ENCODE peak calls at places on chromosomes 1 and 21, in five cellular contexts. N is esophagus squamous epithelium, U is NT2/D1, M is lower lobe of right lung, K is psoas muscle. P is an unnamed sample.

GRCh38 chr1:206705187-206705586 is 20.5 kb downstream of the MAPKAPK2 start:
- DNase-seq in K (peak; percentile 86), M (no peak), N (no peak), U (no peak), P (no peak)

GRCh38 chr1:72557446-72558049 is 275.2 kb upstream of the NEGR1 start:
- DNase-seq in M (no peak), U (peak; percentile 32), K (no peak), N (no peak), P (peak; percentile 3)

GRCh38 chr1:22875240-22875639 is 97.4 kb downstream of the LACTBL1 start:
- DNase-seq in M (no peak), N (no peak), U (no peak), K (no peak), P (no peak)

GRCh38 chr1:65207317-65207716 is 59.3 kb downstream of the AK4 start:
- DNase-seq in K (no peak), M (no peak), U (no peak), N (no peak), P (no peak)

GRCh38 chr1:59730302-59730701 is 84.4 kb upstream of the HOOK1 start:
- DNase-seq in U (no peak), K (no peak), M (no peak), N (no peak), P (no peak)

GRCh38 chr1:67500413-67500959 is 70.3 kb upstream of the SERBP1 start:
- DNase-seq in M (peak; percentile 88), N (no peak), U (peak; percentile 97), K (peak; percentile 89), P (peak; percentile 89)

GRCh38 chr1:116097600-116097999 is 13.6 kb upstream of the MAB21L3 start:
- DNase-seq in K (no peak), M (no peak), N (no peak), U (no peak), P (no peak)

GRCh38 chr1:64938991-64939390 is 27.4 kb downstream of the JAK1 start:
- DNase-seq in N (no peak), U (no peak), K (no peak), M (no peak), P (no peak)

GRCh38 chr21:44532712-44533111 is 7.3 kb downstream of the KRTAP10-1 start:
- DNase-seq in N (no peak), K (no peak), U (no peak), M (no peak), P (no peak)

GRCh38 chr1:212226467-212226866 is 58.7 kb upstream of the PPP2R5A start:
- DNase-seq in U (no peak), M (no peak), N (no peak), K (no peak), P (no peak)

GRCh38 chr1:54609301-54609921 is 13.9 kb downstream of the FAM151A start:
- DNase-seq in U (no peak), K (peak; percentile 59), M (no peak), N (no peak), P (no peak)

GRCh38 chr1:65812065-65812464 is 19.4 kb downstream of the PDE4B start:
- DNase-seq in N (no peak), U (peak; percentile 6), M (no peak), K (no peak), P (peak; percentile 23)

GRCh38 chr1:15153842-15154479 is 414 bp downstream of the TMEM51 start:
- DNase-seq in U (peak; percentile 11), K (peak; percentile 72), N (no peak), M (peak; percentile 75), P (peak; percentile 73)

GRCh38 chr1:157107702-157108101 is 8.1 kb upstream of the ETV3L start:
- DNase-seq in N (no peak), K (no peak), U (no peak), M (no peak), P (no peak)

GRCh38 chr1:179082308-179083030 is 599 bp downstream of the TOR3A start:
- DNase-seq in K (no peak), U (peak; percentile 30), N (no peak), M (no peak), P (peak; percentile 32)

GRCh38 chr1:86981482-86982311 is 67.3 kb downstream of the HS2ST1 start:
- DNase-seq in N (no peak), U (no peak), K (no peak), M (no peak), P (no peak)

GRCh38 chr1:212820969-212821368 is 26.5 kb downstream of the SPATA45 start:
- DNase-seq in U (no peak), M (no peak), K (no peak), N (no peak), P (no peak)

GRCh38 chr1:236795757-236796719 is 946 bp downstream of the MTR start:
- DNase-seq in N (no peak), U (no peak), K (no peak), M (no peak), P (peak; percentile 51)

DNA sequence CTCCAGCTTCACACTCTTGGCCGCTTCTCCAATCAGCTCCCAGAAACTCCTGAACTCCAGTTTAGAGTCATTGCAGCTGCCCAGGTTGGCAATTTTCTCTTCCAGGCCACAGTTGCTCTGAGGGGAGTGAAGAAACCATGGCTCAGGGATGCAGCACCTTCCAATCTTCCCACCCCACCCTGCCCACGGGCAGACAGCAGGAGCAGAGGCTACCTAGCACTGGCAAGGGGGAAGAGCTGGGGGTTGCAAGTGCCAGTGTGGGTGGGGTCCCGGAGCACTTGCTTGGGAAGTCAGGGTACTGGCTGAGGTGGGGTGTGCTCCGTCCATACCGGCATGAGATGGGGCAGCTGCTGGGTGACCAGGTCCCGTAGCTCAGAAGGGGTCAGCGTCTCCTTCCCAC is 1.2 kb downstream of the S100A14 start:
- DNase-seq in N (no peak), M (no peak), U (no peak), K (no peak), P (no peak)
- H3K4me3 ChIP-seq in N (peak overlapping the region; percentile 67), M (peak overlapping the region; percentile 29), U (no peak overlapping the region), K (no peak overlapping the region), P (peak overlapping the region; percentile 47)

DNA sequence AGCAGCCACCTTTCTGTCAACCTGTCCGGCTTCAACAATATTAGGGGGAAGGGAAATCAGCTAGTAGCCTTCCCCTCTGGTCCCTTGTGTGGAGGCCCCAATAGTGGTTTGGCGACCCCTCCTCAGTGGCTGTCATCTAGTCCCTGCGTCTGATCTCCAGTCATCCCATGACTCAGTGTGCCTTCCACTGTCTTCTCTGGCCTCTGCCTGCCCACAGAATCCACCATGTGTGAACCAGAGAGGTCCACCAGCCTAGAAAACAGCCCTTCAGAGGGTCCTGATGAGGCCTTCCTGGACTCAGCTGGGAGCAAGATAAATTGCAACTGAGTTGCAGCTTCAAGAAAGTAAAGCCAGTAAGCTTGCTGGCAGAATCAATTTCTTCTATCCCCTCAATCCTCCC is 3.8 kb upstream of the ATXN7L2 start:
- DNase-seq in K (no peak), U (no peak), N (no peak), M (no peak), P (no peak)
- H3K27me3 ChIP-seq in K (no peaks in the 10 kb centered on the region), U (peaks cover 9% of the 10 kb centered on the region), N (peaks cover 41% of the 10 kb centered on the region), M (peaks cover 3% of the 10 kb centered on the region), P (no peaks in the 10 kb centered on the region)

DNA sequence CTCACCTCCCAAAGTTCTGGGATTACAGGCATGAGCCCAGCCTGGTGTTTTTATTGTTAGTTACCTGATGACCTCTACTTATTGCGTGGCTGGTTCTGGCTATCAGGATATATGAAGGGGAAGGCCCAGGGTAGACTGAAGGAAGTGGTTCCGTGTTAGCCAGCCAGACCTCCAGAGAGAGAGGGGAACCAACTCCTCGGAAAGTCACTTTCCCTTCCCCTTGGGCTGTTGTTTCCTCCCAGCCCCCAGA is 2.5 kb upstream of the RCSD1 start:
- DNase-seq in U (no peak), M (no peak), K (no peak), N (no peak), P (no peak)
- H3K4me1 ChIP-seq in U (peaks cover 4% of the 10 kb centered on the region), M (peaks cover 26% of the 10 kb centered on the region), K (peaks cover 21% of the 10 kb centered on the region), N (peaks cover 39% of the 10 kb centered on the region), P (peaks cover 7% of the 10 kb centered on the region)

DNA sequence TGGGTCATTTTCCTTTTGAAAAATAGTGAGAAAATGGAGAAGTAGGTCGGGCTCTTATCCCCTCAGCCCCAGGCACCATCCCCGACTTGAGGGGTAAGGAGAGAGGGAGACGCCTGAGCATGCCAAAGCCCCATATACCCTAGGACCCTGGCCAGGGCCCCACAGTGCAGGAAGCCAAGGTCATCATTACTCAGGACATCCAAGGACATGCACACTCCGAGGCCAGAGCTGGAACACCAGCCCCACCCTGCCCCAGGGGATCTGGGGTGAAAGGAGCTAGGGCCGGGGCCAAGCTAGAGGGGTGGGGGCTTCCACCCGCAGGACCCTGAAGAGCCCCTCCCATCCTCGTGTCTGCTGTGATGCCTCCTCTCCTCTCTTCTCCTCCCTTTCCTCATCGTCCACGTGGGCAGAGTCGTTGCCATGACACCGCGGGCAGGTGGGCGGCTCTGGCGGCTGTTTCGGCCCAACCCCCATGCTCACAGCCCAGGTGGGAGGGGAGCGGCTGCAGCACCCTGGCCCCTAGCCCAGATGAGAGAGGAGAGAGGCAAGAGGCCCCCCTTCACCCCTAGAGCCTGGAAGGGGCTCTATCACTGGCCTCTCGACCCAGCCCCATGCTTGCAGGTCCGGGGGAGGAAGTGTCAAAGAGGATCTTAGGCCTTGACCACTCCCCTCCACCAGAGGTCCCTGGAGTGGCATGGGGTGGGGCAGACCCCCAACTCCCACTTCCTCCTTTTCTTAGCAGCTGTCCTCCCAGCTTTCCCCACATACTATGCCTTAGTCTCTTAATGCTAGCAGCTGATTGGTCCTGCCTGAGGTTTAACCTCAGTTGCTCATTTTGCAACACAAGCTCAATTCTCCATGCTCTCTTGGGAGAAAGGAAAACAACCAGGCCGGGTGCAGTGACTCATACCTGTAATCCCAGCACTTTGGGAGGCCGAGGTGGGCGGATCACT is 10.6 kb downstream of the DLGAP3 start:
- DNase-seq in M (peak; percentile 64), K (peak; percentile 51), N (no peak), U (no peak), P (no peak)
- H3K4me3 ChIP-seq in M (no peak overlapping the region), K (no peak overlapping the region), N (no peak overlapping the region), U (no peak overlapping the region), P (no peak overlapping the region)

GRCh38 chr1:24920155-24920925 is 9.7 kb downstream of the RUNX3 start:
- DNase-seq in K (peak; percentile 71), U (no peak), N (no peak), M (no peak), P (no peak)
- H3K27me3 ChIP-seq in K (peaks cover 17% of the 10 kb centered on the region), U (no peaks in the 10 kb centered on the region), N (peaks cover 63% of the 10 kb centered on the region), M (peaks cover 24% of the 10 kb centered on the region), P (no peaks in the 10 kb centered on the region)